ENCODE peak calls at places on chromosomes 12 and 14, in six cellular contexts. T is H9, N is neuronal stem cell, Z is mesenchymal stem cell, X is H1, H is trophoblast cell. M is an unnamed sample.

GRCh38 chr14:98731701-98732100 is 540.3 kb downstream of the BCL11B start:
- DNase-seq in T (no peak), N (no peak), Z (no peak), X (no peak), H (no peak), M (no peak)

GRCh38 chr12:18723752-18724151 is 14.1 kb downstream of the PLCZ1 start:
- DNase-seq in T (no peak), N (no peak), Z (peak), X (no peak), H (peak), M (peak)

GRCh38 chr14:20707622-20708021 is 19.1 kb downstream of the ANG start:
- DNase-seq in T (no peak), N (no peak), Z (no peak), X (no peak), H (peak), M (no peak)

GRCh38 chr12:47391566-47391965 is 311.8 kb upstream of the AMIGO2 start:
- DNase-seq in T (no peak), N (no peak), Z (no peak), X (no peak), H (no peak), M (no peak)

GRCh38 chr12:109763201-109763841 is 49.7 kb downstream of the FAM222A start:
- DNase-seq in T (peak), N (no peak), Z (peak), X (peak), H (peak), M (peak)

GRCh38 chr12:54592316-54592715 is 3.9 kb upstream of the PPP1R1A start:
- DNase-seq in T (no peak), N (no peak), Z (no peak), X (no peak), H (no peak), M (peak)

GRCh38 chr14:22300646-22301045 is 288.4 kb downstream of the DAD1 start:
- DNase-seq in T (no peak), N (no peak), Z (peak), X (no peak), H (no peak), M (peak)

GRCh38 chr12:46266382-46266791 is 2.5 kb downstream of the SLC38A1 start:
- DNase-seq in T (no peak), N (no peak), Z (peak), X (no peak), H (no peak), M (peak)

GRCh38 chr12:31524791-31525495 is 66.0 kb downstream of the DENND5B start:
- DNase-seq in T (no peak), N (no peak), Z (peak), X (no peak), H (no peak), M (peak)

GRCh38 chr12:41302979-41303403 is 114.9 kb downstream of the PDZRN4 start:
- DNase-seq in T (no peak), N (no peak), Z (no peak), X (no peak), H (no peak), M (no peak)

GRCh38 chr12:42396473-42397259 is 70.7 kb downstream of the PPHLN1 start:
- DNase-seq in T (no peak), N (no peak), Z (no peak), X (no peak), H (no peak), M (no peak)

GRCh38 chr12:56152132-56152755 is at the start of gene MYL6B:
- DNase-seq in T (peak), N (peak), Z (peak), X (peak), H (peak), M (peak)
- H2AK5ac ChIP-seq in T (no peak), N (no peak), Z (peak), X (peak), H (peak), M (peak)

DNA sequence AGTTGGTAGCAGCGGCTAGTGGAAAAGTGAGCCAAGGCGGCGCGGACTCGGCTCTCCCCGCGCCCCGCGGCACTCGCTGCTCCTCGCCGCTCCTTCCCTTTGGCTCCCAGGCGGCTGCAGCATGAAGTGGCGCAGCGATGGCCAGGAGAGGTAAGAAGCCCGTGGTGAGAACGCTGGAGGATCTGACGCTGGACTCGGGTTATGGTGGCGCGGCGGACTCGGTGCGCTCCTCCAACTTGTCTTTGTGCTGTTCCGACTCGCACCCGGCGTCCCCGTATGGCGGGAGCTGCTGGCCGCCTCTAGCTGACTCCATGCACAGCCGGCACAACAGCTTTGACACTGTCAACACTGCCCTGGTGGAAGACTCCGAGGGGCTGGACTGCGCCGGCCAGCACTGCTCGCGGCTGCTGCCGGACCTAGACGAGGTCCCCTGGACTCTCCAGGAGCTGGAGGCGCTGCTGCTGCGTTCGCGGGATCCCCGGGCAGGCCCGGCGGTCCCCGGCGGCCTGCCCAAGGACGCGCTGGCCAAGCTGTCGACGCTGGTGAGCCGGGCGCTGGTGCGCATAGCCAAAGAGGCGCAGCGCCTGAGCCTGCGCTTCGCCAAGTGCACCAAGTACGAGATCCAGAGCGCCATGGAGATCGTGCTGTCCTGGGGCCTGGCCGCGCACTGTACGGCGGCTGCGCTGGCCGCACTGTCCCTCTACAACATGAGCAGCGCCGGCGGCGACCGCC is 225.6 kb upstream of the CRY1 start:
- DNase-seq in T (peak), N (peak), Z (peak), X (peak), H (peak), M (peak)
- H3K23ac ChIP-seq in T (no peak), N (peak), Z (no peak), X (no peak), H (no peak), M (no peak)

DNA sequence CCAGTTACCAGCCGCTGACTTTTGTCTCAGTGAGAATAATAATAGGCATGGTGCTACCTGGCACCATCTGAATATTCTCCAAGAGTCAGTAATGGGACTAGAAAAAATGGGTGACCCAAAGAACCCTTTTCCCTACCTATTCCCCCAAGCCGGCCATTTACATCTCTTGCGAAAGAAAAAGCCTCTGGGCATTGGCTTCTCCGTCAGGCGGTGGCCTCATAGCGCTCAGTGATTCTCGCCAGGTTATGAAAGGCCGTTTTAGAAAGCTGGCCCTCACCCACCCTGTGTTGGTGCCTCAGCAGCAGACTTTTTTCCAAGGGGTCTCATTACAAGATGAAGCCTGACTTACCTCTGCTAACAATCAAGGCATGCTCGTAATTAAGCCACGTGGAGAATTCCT is 552 bp upstream of the SLC6A15 start:
- DNase-seq in T (peak), N (no peak), Z (peak), X (peak), H (peak), M (no peak)
- H2AFZ ChIP-seq in T (peak), N (peak), Z (peak), X (peak), H (peak), M (peak)

DNA sequence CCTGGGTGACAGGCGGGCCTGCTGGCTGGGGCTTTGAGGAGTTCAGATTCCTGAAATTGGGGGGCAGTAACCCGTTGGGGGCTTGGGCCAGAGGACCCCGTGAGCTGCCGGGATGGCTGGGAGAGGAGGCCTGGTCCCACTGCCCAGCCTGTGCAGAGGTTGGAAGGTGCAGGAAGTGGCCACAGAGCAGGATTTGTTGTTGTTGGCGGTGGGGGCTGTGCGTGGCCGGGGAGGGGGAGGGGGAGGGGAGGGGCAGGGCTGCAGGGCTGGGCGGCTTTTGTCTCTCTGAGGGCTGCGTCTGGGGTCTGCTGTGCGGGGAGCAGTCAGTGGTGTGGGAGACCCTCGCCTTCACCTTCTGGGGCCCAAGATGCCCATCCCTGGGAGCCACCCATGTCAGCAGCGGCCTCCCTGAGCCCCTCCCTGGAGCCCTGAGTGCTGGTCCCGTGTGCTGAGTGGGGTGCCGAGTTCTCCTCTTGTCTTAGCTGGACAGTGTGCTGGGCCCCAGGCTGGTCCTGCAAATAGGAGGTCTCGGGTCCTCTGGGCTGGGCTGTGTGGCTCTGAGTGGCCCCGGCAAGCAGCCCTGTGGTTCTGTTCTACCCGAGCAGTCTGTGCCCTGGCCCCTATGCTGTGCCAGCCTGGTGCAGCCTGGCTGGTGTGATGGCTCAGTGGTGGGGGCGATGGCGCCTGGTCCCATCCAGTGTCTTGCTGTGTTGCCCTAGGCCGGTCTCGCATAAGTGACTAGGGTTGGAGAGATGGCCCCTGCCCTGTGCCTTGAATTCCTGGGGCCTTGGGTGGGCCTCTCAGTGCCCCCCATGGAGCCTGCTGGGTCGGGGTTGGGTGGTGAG is 10.3 kb downstream of the KIF26A start:
- DNase-seq in T (no peak), N (no peak), Z (peak), X (peak), H (no peak), M (no peak)
- H2AK5ac ChIP-seq in T (no peak), N (peak), Z (no peak), X (no peak), H (peak), M (no peak)

DNA sequence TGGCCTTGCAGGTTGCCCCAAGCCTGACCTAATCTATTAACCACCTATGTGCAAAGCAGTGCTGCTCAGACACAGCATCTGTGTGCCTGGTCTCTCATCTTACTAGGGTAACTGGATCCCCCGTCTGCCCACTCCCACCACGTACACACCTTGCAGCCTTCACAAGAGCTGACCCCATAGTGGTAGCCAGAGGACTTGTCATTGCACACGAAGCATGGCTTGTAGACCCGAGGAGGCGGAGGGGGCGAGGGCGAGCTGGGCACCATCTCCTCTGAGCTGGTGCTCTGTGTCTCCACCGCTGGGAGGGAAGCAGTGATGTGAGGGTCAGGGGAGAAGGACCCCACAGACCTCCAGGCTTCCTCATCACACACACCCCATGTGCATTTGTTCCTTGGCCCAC is 8.4 kb upstream of the ITGB7 start:
- DNase-seq in T (no peak), N (no peak), Z (no peak), X (no peak), H (no peak), M (no peak)
- H3K23ac ChIP-seq in T (no peak), N (peak), Z (no peak), X (no peak), H (no peak), M (peak)

GRCh38 chr12:20269352-20270067 is 98.8 kb upstream of the PDE3A start:
- DNase-seq in T (no peak), N (no peak), Z (no peak), X (no peak), H (no peak), M (no peak)
- H2AFZ ChIP-seq in T (no peak), N (peak), Z (no peak), X (peak), H (no peak), M (no peak)

DNA sequence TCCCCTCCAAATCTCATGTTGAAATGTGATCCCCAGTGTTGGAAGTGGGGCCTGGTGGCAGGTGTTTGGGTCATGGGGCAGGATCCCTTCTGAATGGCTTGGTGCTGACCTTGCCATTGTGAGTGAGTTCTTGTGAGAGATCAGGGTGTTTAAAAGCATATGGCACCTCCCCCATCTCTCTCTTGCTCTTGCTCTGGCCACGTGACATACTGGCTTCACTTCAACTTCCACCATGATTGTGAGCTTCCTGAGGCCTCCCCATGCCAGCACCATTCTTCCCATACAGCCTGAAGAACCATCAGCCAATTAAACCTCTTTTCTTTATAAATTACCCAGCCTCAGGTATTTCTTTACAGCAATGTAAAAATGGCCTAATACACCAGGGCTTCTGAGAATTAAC is 79.8 kb upstream of the C14orf132 start:
- DNase-seq in T (no peak), N (no peak), Z (no peak), X (no peak), H (no peak), M (no peak)
- H2AK5ac ChIP-seq in T (no peak), N (no peak), Z (no peak), X (peak), H (no peak), M (no peak)

GRCh38 chr12:103933237-103933636 is 3.0 kb downstream of the HSP90B1 start:
- DNase-seq in T (no peak), N (peak), Z (peak), X (no peak), H (no peak), M (no peak)

GRCh38 chr12:103929909-103930786 is at the start of gene HSP90B1:
- DNase-seq in T (peak), N (peak), Z (peak), X (peak), H (peak), M (peak)

GRCh38 chr12:103928736-103929050 is 1.5 kb upstream of the HSP90B1 start:
- DNase-seq in T (no peak), N (no peak), Z (no peak), X (no peak), H (no peak), M (no peak)

GRCh38 chr12:103929051-103929908 is 930 bp upstream of the HSP90B1 start:
- DNase-seq in T (peak), N (no peak), Z (peak), X (peak), H (peak), M (peak)

GRCh38 chr12:103930787-103931536 is 752 bp downstream of the HSP90B1 start:
- DNase-seq in T (peak), N (peak), Z (no peak), X (no peak), H (peak), M (peak)
- H3K23ac ChIP-seq in T (no peak), N (peak), Z (no peak), X (no peak), H (no peak), M (peak)

GRCh38 chr12:116657921-116658495 is 79.9 kb downstream of the SPRING1 start:
- DNase-seq in T (no peak), N (no peak), Z (no peak), X (no peak), H (no peak), M (no peak)
- H2AFZ ChIP-seq in T (no peak), N (no peak), Z (no peak), X (peak), H (no peak), M (peak)

DNA sequence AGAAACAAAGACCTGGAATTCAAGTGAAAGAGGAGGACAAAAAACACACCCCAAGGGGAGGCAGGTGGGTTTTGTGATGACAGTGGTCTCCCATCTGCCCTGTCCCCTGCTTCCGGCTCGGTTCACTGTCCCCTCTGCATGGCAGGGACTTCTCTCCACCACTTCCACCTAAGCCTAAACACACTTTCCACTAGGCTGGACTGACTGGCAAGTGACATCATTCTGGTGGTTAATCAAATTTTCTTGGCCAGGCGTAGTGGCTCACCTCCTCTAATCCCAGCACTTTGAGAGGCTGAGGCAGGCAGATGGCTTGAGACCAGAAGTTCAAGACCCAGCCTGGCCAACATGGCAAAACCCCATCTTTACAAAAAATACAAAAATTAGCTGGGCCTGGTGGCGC is 11.9 kb downstream of the PLEKHG6 start:
- DNase-seq in T (no peak), N (no peak), Z (no peak), X (no peak), H (no peak), M (no peak)
- H2AK5ac ChIP-seq in T (no peak), N (no peak), Z (no peak), X (peak), H (peak), M (peak)